ENCODE peak calls at places on chromosomes 13 and 19, in nine cellular contexts. Y, R, N, B, U, X, V, M and O are unnamed samples.

GRCh38 chr19:49441210-49441959 is at the start of gene SLC17A7:
- DNase-seq in Y (peak; percentile 53), R (no peak), N (peak; percentile 53), B (no peak), U (peak; percentile 41), X (no peak), V (peak; percentile 19), M (no peak), O (no peak)

GRCh38 chr19:39590265-39590664 is 12.1 kb upstream of the LGALS13 start:
- DNase-seq in Y (no peak), R (no peak), N (no peak), B (no peak), U (no peak), X (no peak), V (no peak), M (no peak), O (no peak)

GRCh38 chr19:45001087-45001739 is at the start of gene RELB:
- DNase-seq in Y (peak; percentile 93), R (peak; percentile 17), N (peak; percentile 97), B (peak; percentile 93), U (peak; percentile 97), X (peak; percentile 62), V (peak; percentile 93), M (peak; percentile 72), O (peak; percentile 83)

GRCh38 chr19:43470288-43470687 is 4.9 kb upstream of the LYPD3 start:
- DNase-seq in Y (no peak), R (no peak), N (no peak), B (no peak), U (peak; percentile 67), X (no peak), V (peak; percentile 79), M (no peak), O (no peak)

GRCh38 chr13:99386911-99387788 is 80.0 kb upstream of the GPR183 start:
- DNase-seq in Y (peak; percentile 13), R (no peak), N (peak; percentile 49), B (peak; percentile 38), U (peak; percentile 91), X (no peak), V (peak; percentile 87), M (peak; percentile 49), O (peak; percentile 3)

GRCh38 chr13:95124959-95125358 is 176.3 kb downstream of the ABCC4 start:
- DNase-seq in Y (no peak), R (no peak), N (no peak), B (no peak), U (no peak), X (no peak), V (no peak), M (no peak), O (no peak)

GRCh38 chr13:112968380-112968909 is 569 bp upstream of the MCF2L start:
- DNase-seq in Y (peak; percentile 93), R (no peak), N (peak; percentile 62), B (peak; percentile 57), U (peak; percentile 51), X (no peak), V (peak; percentile 69), M (no peak), O (peak; percentile 75)

GRCh38 chr19:49065905-49066512 is 1.4 kb upstream of the NTF4 start:
- DNase-seq in Y (no peak), R (no peak), N (peak; percentile 35), B (no peak), U (no peak), X (no peak), V (no peak), M (no peak), O (no peak)